ENCODE peak calls at places on chromosome 12, in ten cellular contexts. F, A, X, Y, H, G, N, D, T and L are unnamed samples.

GRCh38 chr12:91687052-91688017 is 458.3 kb downstream of the BTG1 start:
- DNase-seq in H (no peak), X (no peak), T (no peak), Y (no peak), F (no peak), A (no peak), D (no peak), N (no peak), G (no peak), L (no peak)

GRCh38 chr12:15520083-15520482 is 197.8 kb downstream of the PTPRO start:
- DNase-seq in D (peak; percentile 45), T (no peak), A (no peak), G (no peak), N (no peak), Y (no peak), F (no peak), X (no peak), H (peak; percentile 34), L (no peak)

GRCh38 chr12:3170423-3171194 is 93.4 kb downstream of the TSPAN9 start:
- DNase-seq in T (no peak), F (no peak), A (no peak), H (no peak), D (no peak), G (no peak), X (peak; percentile 96), N (no peak), Y (no peak), L (no peak)

GRCh38 chr12:79115743-79116142 is 251.2 kb downstream of the SYT1 start:
- DNase-seq in G (no peak), F (no peak), X (no peak), H (no peak), D (no peak), N (no peak), T (no peak), A (no peak), Y (no peak), L (no peak)

GRCh38 chr12:45704968-45705367 is 24.5 kb upstream of the ARID2 start:
- DNase-seq in Y (no peak), H (no peak), N (no peak), A (no peak), D (no peak), X (no peak), G (no peak), T (no peak), F (no peak), L (no peak)

GRCh38 chr12:15268927-15269552 is 47.8 kb upstream of the RERG start:
- DNase-seq in A (peak; percentile 14), G (peak; percentile 43), T (no peak), D (peak; percentile 73), H (peak; percentile 67), N (no peak), X (peak; percentile 51), F (peak; percentile 46), Y (no peak), L (peak; percentile 2)

GRCh38 chr12:46920503-46920902 is 94.7 kb upstream of the SLC38A4 start:
- DNase-seq in G (no peak), T (no peak), H (no peak), X (no peak), N (no peak), Y (no peak), A (no peak), D (no peak), F (no peak), L (no peak)

GRCh38 chr12:82359115-82359478 is 768 bp downstream of the METTL25 start:
- DNase-seq in D (peak; percentile 36), Y (no peak), T (no peak), A (no peak), H (peak; percentile 12), X (peak; percentile 56), G (no peak), N (no peak), F (peak; percentile 26), L (no peak)

GRCh38 chr12:49336645-49337584 is at the start of gene C1QL4:
- DNase-seq in T (peak; percentile 89), N (peak; percentile 91), G (peak; percentile 84), H (peak; percentile 71), A (peak; percentile 83), F (peak; percentile 96), D (peak; percentile 94), X (peak; percentile 99), Y (peak; percentile 84), L (peak; percentile 85)

GRCh38 chr12:30989754-30990153 is 63.2 kb downstream of the TSPAN11 start:
- DNase-seq in F (peak; percentile 22), G (no peak), D (peak; percentile 62), N (no peak), Y (no peak), X (no peak), H (peak; percentile 94), A (peak; percentile 59), T (no peak), L (no peak)

GRCh38 chr12:65799331-65799730 is 25.0 kb upstream of the HMGA2 start:
- DNase-seq in N (no peak), F (no peak), H (no peak), Y (no peak), T (no peak), A (no peak), X (no peak), G (no peak), D (no peak), L (no peak)

GRCh38 chr12:65798903-65799302 is 25.4 kb upstream of the HMGA2 start:
- DNase-seq in F (no peak), N (no peak), D (peak; percentile 21), Y (no peak), G (no peak), X (no peak), A (no peak), H (no peak), T (no peak), L (no peak)

GRCh38 chr12:65791400-65791799 is 32.9 kb upstream of the HMGA2 start:
- DNase-seq in T (no peak), F (no peak), Y (no peak), G (no peak), X (no peak), D (no peak), N (no peak), H (no peak), A (no peak), L (no peak)

GRCh38 chr12:65792724-65793123 is 31.6 kb upstream of the HMGA2 start:
- DNase-seq in Y (no peak), F (no peak), X (no peak), D (no peak), A (no peak), T (no peak), G (no peak), N (no peak), H (no peak), L (no peak)

GRCh38 chr12:65795453-65795852 is 28.8 kb upstream of the HMGA2 start:
- DNase-seq in Y (no peak), X (no peak), N (no peak), G (no peak), F (no peak), H (no peak), T (no peak), D (no peak), A (no peak), L (no peak)
- H3K4me1 ChIP-seq in Y (no peaks in the 10 kb centered on the region), X (no peaks in the 10 kb centered on the region), N (no peaks in the 10 kb centered on the region), G (peaks cover 3% of the 10 kb centered on the region), F (no peaks in the 10 kb centered on the region), H (no peaks in the 10 kb centered on the region), T (no peaks in the 10 kb centered on the region), D (peaks cover 15% of the 10 kb centered on the region), A (no peaks in the 10 kb centered on the region), L (no peaks in the 10 kb centered on the region)

GRCh38 chr12:120118710-120119097 is 2.2 kb upstream of the RAB35 start:
- DNase-seq in A (no peak), T (no peak), D (no peak), X (peak; percentile 85), G (no peak), F (no peak), H (no peak), Y (no peak), N (no peak), L (no peak)
- H3K4me1 ChIP-seq in A (peaks cover 50% of the 10 kb centered on the region), T (peaks cover 47% of the 10 kb centered on the region), D (peaks cover 16% of the 10 kb centered on the region), X (peaks cover 40% of the 10 kb centered on the region), G (peaks cover 8% of the 10 kb centered on the region), F (peaks cover 18% of the 10 kb centered on the region), H (peaks cover 37% of the 10 kb centered on the region), Y (peaks cover 31% of the 10 kb centered on the region), N (peaks cover 35% of the 10 kb centered on the region), L (peaks cover 70% of the 10 kb centered on the region)

GRCh38 chr12:19810213-19810612 is 370.9 kb downstream of the AEBP2 start:
- DNase-seq in Y (no peak), D (no peak), A (no peak), F (no peak), G (no peak), X (no peak), T (no peak), N (no peak), H (no peak), L (no peak)
- H3K4me1 ChIP-seq in Y (no peaks in the 10 kb centered on the region), D (no peaks in the 10 kb centered on the region), A (no peaks in the 10 kb centered on the region), F (no peaks in the 10 kb centered on the region), G (no peaks in the 10 kb centered on the region), X (no peaks in the 10 kb centered on the region), T (no peaks in the 10 kb centered on the region), N (no peaks in the 10 kb centered on the region), H (no peaks in the 10 kb centered on the region), L (no peaks in the 10 kb centered on the region)

DNA sequence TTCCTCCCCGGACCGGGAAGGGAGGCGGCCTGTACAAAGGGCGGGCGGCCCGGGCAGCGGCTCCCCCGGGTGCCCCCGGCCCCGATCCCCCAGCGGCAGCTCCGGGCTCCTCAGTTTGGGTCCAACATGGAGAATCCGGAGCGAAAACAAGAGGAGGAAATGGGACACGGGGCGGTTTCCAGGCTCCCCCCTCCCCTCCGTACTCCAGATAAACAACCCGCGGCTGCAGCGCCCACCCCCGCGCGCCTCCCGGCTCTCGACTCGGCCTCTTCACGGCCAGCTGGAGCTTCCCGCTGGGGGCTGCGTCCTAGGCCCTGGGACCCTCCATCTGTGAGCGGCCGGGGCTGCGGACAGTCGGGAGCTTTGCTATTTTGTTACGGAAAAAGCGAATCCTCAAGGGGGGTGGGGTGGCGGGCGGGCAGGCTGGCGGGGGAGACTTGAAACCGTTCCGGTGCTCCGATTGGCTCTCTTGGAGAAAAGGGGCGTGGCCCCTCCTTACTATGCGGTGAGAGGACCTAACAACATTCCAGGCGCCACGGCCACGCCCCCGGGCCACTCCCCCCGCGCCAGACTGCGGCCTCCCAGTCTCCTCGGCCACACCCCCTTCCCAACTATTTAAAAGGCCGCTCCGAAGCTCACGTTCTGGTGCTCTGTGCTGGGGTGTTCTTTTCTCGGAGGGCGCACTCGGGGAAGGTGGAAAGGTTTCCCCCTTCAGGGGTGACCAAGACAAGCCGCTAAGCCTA is at the start of gene CTDSP2:
- DNase-seq in H (peak; percentile 98), X (peak; percentile 100), Y (peak; percentile 100), T (peak; percentile 100), G (peak; percentile 98), F (peak; percentile 100), A (peak; percentile 100), N (peak; percentile 99), D (peak; percentile 99), L (peak; percentile 79)
- H3K4me1 ChIP-seq in H (peaks cover 26% of the 10 kb centered on the region), X (peaks cover 30% of the 10 kb centered on the region), Y (peaks cover 64% of the 10 kb centered on the region), T (peaks cover 45% of the 10 kb centered on the region), G (peaks cover 25% of the 10 kb centered on the region), F (peaks cover 16% of the 10 kb centered on the region), A (peaks cover 71% of the 10 kb centered on the region), N (peaks cover 36% of the 10 kb centered on the region), D (peaks cover 37% of the 10 kb centered on the region), L (peaks cover 29% of the 10 kb centered on the region)

DNA sequence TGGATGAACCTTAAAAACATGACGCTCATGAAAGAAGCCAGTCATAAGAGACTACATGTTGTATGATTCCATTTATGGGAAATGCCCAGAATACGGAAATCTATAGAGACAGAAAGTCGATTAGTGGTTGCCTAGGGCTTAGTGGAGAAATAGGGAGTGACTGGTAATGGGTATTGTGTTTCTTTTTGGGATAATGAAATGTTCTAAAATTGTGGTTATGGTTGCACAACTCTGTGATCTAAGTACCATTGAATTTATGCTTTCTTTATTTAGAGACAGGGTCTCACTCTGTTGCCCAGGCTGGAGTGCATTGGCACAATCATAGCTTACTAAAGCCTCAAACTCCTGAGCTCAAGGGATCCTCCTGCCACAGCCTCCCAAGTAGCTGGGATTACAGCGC is 8.0 kb downstream of the RBMS2 start:
- DNase-seq in G (no peak), F (no peak), H (no peak), D (no peak), N (no peak), T (no peak), A (no peak), Y (no peak), X (no peak), L (no peak)
- H3K4me1 ChIP-seq in G (no peaks in the 10 kb centered on the region), F (peaks cover 9% of the 10 kb centered on the region), H (no peaks in the 10 kb centered on the region), D (no peaks in the 10 kb centered on the region), N (peaks cover 68% of the 10 kb centered on the region), T (peaks cover 19% of the 10 kb centered on the region), A (peaks cover 71% of the 10 kb centered on the region), Y (no peaks in the 10 kb centered on the region), X (peaks cover 18% of the 10 kb centered on the region), L (no peaks in the 10 kb centered on the region)